ENCODE peak calls at places on chromosome 19, in five cellular contexts. X is GM12865, L is neural crest cell, A is PC-9, S is BJ. P is an unnamed sample.

GRCh38 chr19:14006766-14007562 is 844 bp upstream of the RFX1 start:
- DNase-seq in X (no peak), L (peak), A (no peak), S (no peak), P (no peak)

GRCh38 chr19:15869873-15870272 is 28.0 kb downstream of the CYP4F2 start:
- DNase-seq in L (no peak), S (no peak), X (no peak), A (no peak), P (no peak)

GRCh38 chr19:46118136-46118535 is 6.4 kb downstream of the IGFL3 start:
- DNase-seq in X (no peak), S (no peak), A (peak), L (no peak), P (no peak)

GRCh38 chr19:52398091-52398461 is 427 bp downstream of the ZNF528 start:
- DNase-seq in L (no peak), S (no peak), X (no peak), A (no peak), P (peak)

GRCh38 chr19:55258476-55258827 is 365 bp downstream of the PPP6R1 start:
- DNase-seq in A (no peak), X (peak), S (no peak), L (peak), P (peak)

GRCh38 chr19:12828494-12828893 is 5.9 kb downstream of the RTBDN start:
- DNase-seq in S (no peak), A (no peak), L (no peak), X (peak), P (peak)

GRCh38 chr19:1232652-1233360 is 5.0 kb downstream of the CBARP start:
- DNase-seq in X (no peak), A (no peak), L (no peak), S (no peak), P (no peak)

GRCh38 chr19:35533822-35534521 is 716 bp downstream of the GAPDHS start:
- DNase-seq in S (no peak), L (no peak), X (peak), A (no peak), P (peak)

GRCh38 chr19:50490991-50491472 is 14.4 kb upstream of the GARIN5A start:
- DNase-seq in A (no peak), X (no peak), L (no peak), S (no peak), P (no peak)

GRCh38 chr19:51078104-51078503 is 4.6 kb downstream of the KLK14 start:
- DNase-seq in A (no peak), X (no peak), S (no peak), L (no peak), P (no peak)

GRCh38 chr19:40809358-40810086 is 10.5 kb downstream of the EGLN2 start:
- DNase-seq in X (no peak), L (no peak), S (no peak), A (no peak), P (no peak)

GRCh38 chr19:40810160-40810559 is 11.2 kb downstream of the EGLN2 start:
- DNase-seq in S (no peak), A (no peak), X (no peak), L (no peak), P (no peak)

GRCh38 chr19:40813182-40813581 is 14.2 kb downstream of the EGLN2 start:
- DNase-seq in X (no peak), S (no peak), A (no peak), L (no peak), P (no peak)

GRCh38 chr19:40808497-40808896 is 9.5 kb downstream of the EGLN2 start:
- DNase-seq in L (no peak), X (no peak), A (no peak), S (no peak), P (no peak)

DNA sequence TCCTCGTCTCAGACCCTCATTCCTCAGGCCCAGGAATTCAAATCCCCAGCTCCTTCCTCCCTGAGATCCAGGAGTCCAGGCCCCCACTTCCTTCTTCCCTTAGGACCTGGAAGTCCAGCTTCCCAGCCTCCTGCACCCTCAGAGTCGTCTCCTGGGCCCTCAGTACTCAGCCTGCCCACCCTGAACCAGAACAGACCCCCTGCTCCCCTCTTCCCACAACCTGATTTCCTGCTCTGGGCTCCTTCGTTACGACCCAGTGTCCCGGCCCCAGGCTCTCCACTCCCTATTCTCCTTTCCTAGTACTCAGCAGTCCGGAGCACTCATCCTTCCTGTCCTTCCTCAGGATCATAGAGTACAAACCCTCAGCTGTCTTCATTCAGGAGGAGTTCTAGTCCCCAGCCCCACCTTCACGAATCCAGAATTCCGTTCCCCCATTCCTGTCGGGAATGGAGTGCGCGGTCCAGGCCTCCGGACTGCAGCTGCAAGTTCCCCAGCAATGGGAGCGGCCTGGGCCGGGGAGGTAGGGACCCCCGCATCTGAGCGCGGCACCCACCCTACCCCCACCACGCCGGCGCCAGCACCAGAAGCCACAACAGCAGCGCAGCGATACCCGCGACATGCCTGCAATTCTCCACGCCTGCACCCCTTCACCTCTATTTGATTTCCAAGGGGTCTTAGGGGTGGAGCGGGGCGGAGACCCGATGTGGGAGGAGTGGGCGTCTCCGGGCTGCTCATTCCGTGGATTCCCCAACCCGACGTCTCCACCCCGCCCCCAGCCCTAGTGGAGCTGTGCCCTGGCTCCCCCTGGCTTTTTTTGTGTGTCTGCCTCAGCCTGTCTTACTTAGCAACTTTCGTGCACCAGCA is 12.7 kb downstream of the EGLN2 start:
- DNase-seq in S (no peak), X (no peak), L (no peak), A (no peak), P (no peak)
- TF ChIP-seq CTCF in S (peak), X (no peak), L (peak), A (no peak), P (no peak)

DNA sequence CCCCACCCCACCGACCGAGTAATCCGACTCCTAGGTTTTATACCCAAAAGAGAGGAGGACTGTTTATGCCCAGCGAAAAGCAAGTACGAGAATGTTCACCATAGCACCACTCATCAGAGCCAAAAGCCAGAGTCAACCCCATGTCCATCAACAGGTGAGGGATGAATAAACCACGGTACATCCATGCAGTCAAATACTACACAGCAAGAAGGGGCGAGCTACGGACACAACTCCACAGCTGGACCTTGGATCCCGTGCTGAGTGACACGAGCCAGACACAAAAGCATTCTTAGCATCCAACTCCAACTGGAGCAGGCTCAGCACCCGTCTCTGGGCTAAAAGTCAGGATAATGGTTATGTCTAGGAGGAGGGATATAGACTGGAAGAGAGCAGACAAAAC is 12.2 kb upstream of the RABAC1 start:
- DNase-seq in X (no peak), S (no peak), A (no peak), L (no peak), P (no peak)
- TF ChIP-seq CTCF in X (no peak), S (no peak), A (no peak), L (no peak), P (no peak)

DNA sequence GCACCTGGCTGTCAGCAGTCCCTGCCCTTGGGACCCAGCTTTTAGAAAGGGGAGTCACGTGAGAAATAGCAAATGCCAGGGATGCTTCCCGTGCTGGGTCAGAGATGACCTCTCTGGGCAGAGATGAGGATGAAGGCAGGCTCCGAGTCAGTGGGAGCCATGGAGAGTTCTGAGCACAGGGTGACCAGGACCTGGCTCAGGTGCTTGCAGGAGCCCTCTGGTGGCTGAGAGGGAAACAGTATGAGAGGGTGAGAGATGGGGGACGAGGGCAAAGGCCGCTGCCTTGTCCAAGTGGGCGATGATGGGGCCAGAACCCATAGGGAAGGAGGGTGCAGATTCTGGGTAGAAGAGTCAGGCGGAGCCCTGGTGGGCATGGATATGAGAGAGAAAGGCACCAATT is 15.8 kb downstream of the TMED1 start:
- DNase-seq in L (no peak), S (no peak), A (no peak), X (no peak), P (no peak)
- TF ChIP-seq CTCF in L (peak), S (peak), A (peak), X (no peak), P (no peak)

DNA sequence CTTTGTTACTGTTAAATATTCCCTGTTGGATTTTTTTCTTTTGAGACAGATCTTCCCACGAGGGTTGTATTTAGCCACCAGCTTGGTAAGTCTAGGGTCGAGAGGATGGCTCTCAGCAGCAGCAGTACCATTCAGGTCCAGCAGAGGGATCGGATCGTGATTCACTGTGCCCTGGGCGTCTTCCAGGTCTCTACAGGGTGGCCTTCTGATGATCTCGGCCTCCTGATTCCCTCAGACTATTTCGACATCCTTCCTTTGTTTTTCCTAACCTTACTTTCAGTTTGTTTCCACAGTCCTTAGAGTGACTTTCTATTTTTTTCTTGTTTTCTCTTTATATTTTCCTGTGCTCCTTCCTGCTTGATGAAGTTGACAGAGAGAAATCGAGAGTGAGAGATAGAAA is 1436.9 kb downstream of the UQCRFS1 start:
- DNase-seq in A (no peak), S (no peak), X (no peak), L (no peak), P (no peak)
- TF ChIP-seq CTCF in A (peak), S (peak), X (no peak), L (peak), P (no peak)

DNA sequence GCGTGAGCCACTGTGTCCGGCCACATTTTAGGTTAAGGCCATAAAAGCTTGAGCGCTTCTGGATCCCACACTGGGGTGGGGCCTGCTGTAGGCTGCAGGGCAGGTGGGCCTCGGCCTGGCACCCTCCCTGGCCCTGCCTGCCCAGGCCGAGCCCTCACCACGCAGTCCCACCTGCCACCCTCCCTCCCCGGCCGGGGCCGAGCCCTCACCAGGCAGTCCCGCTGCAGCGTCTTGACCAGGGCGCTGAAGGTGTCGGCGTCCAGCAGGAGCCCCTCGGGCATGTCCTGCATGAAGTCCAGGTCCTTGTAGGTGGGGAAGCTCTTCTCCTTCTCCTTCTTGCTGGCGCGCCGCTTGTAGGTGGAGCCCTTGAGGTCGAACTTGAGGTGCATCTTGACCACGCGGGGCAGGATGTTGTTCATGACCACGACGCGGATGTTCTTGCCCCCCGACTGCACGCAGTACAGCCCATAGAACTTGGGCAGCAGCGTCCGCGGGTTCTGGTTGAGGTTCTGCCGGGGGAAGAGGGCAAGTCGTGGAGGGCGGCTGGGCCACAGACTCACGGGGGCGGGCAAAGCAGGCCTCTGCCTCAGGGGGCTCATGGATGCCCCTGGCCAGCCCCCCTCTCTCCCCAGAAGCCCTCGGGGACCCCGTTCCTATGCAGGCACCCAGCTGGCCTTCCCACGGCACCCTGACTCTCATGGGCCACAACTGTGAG is 26.6 kb upstream of the CACTIN start:
- DNase-seq in X (no peak), A (no peak), S (no peak), L (no peak), P (no peak)
- TF ChIP-seq CTCF in X (no peak), A (no peak), S (no peak), L (no peak), P (no peak)

GRCh38 chr19:43310221-43310620 is 40.9 kb upstream of the PSG9 start:
- DNase-seq in L (no peak), A (no peak), X (no peak), S (no peak), P (no peak)

GRCh38 chr19:43306097-43306496 is 36.8 kb upstream of the PSG9 start:
- DNase-seq in A (peak), X (no peak), L (no peak), S (no peak), P (no peak)

GRCh38 chr19:43308244-43308815 is 39.0 kb upstream of the PSG9 start:
- DNase-seq in S (no peak), X (no peak), L (no peak), A (no peak), P (no peak)

GRCh38 chr19:43300876-43301765 is 31.8 kb upstream of the PSG9 start:
- DNase-seq in L (no peak), S (no peak), X (no peak), A (peak), P (no peak)

DNA sequence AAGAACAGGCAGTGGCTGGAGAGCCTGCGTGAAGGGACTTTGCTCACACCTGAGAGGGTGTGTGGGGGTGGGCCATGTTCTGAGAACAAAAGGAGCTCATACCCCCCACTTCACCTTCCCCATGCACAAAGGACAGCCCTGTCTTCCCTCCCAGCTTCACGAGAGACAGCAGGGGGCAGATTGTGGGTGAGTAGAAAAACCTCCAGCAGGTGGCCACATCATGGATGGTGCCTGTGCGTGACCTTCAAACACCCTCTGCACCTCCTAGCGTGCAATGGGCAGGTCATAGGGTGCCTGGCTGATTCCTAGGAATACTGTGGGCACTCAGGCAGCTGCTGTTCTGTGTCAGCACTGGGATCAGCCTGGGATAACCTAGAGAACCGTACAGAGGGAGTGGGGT is 36.3 kb upstream of the PSG9 start:
- DNase-seq in X (no peak), S (no peak), L (no peak), A (no peak), P (no peak)
- TF ChIP-seq CTCF in X (no peak), S (peak), L (no peak), A (peak), P (no peak)

P was measured in GM20000.